ENCODE peak calls at places on chromosome 3, in eight cellular contexts. One of them, this sample, is unnamed.

GRCh38 chr3:8663177-8664061 is 18.8 kb upstream of the SSUH2 start:
- DNase-seq in IMR-90: peak
- DNase-seq in epithelial cell of esophagus: peak
- DNase-seq in HFF-Myc: peak
- DNase-seq in heart right ventricle: peak
- DNase-seq in AG10803: peak
- DNase-seq in adrenal gland: peak
- DNase-seq in cardiac fibroblast: peak
- DNase-seq in this sample: peak

GRCh38 chr3:73413619-73414018 is 211.1 kb downstream of the PDZRN3 start:
- DNase-seq in IMR-90: no peak
- DNase-seq in epithelial cell of esophagus: no peak
- DNase-seq in HFF-Myc: no peak
- DNase-seq in heart right ventricle: no peak
- DNase-seq in AG10803: no peak
- DNase-seq in adrenal gland: no peak
- DNase-seq in cardiac fibroblast: no peak
- DNase-seq in this sample: no peak

GRCh38 chr3:65811050-65811766 is 227.5 kb downstream of the MAGI1 start:
- DNase-seq in IMR-90: peak
- DNase-seq in epithelial cell of esophagus: peak
- DNase-seq in HFF-Myc: no peak
- DNase-seq in heart right ventricle: peak
- DNase-seq in AG10803: no peak
- DNase-seq in adrenal gland: no peak
- DNase-seq in cardiac fibroblast: peak
- DNase-seq in this sample: no peak

GRCh38 chr3:146271180-146271579 is 20.3 kb upstream of the PLSCR4 start:
- DNase-seq in IMR-90: no peak
- DNase-seq in epithelial cell of esophagus: no peak
- DNase-seq in HFF-Myc: no peak
- DNase-seq in heart right ventricle: no peak
- DNase-seq in AG10803: no peak
- DNase-seq in adrenal gland: no peak
- DNase-seq in cardiac fibroblast: no peak
- DNase-seq in this sample: no peak

GRCh38 chr3:159787191-159787590 is 201.4 kb upstream of the IL12A start:
- DNase-seq in IMR-90: peak
- DNase-seq in epithelial cell of esophagus: peak
- DNase-seq in HFF-Myc: peak
- DNase-seq in heart right ventricle: no peak
- DNase-seq in AG10803: peak
- DNase-seq in adrenal gland: no peak
- DNase-seq in cardiac fibroblast: peak
- DNase-seq in this sample: peak

GRCh38 chr3:15325228-15325627 is 7.2 kb downstream of the SH3BP5 start:
- DNase-seq in IMR-90: peak
- DNase-seq in epithelial cell of esophagus: peak
- DNase-seq in HFF-Myc: no peak
- DNase-seq in heart right ventricle: no peak
- DNase-seq in AG10803: peak
- DNase-seq in adrenal gland: peak
- DNase-seq in cardiac fibroblast: peak
- DNase-seq in this sample: peak

GRCh38 chr3:125141596-125142417 is 70.7 kb downstream of the SLC12A8 start:
- DNase-seq in IMR-90: no peak
- DNase-seq in epithelial cell of esophagus: peak
- DNase-seq in HFF-Myc: no peak
- DNase-seq in heart right ventricle: peak
- DNase-seq in AG10803: peak
- DNase-seq in adrenal gland: peak
- DNase-seq in cardiac fibroblast: peak
- DNase-seq in this sample: peak

GRCh38 chr3:14485981-14486380 is 54.2 kb downstream of the GRIP2 start:
- DNase-seq in IMR-90: no peak
- DNase-seq in epithelial cell of esophagus: no peak
- DNase-seq in HFF-Myc: no peak
- DNase-seq in heart right ventricle: no peak
- DNase-seq in AG10803: no peak
- DNase-seq in adrenal gland: no peak
- DNase-seq in cardiac fibroblast: no peak
- DNase-seq in this sample: no peak

GRCh38 chr3:126959921-126960603 is 22.9 kb upstream of the PLXNA1 start:
- DNase-seq in IMR-90: peak
- DNase-seq in epithelial cell of esophagus: peak
- DNase-seq in HFF-Myc: no peak
- DNase-seq in heart right ventricle: no peak
- DNase-seq in AG10803: peak
- DNase-seq in adrenal gland: no peak
- DNase-seq in cardiac fibroblast: peak
- DNase-seq in this sample: peak

GRCh38 chr3:112931737-112932521 is 43.0 kb downstream of the CD200R1 start:
- DNase-seq in IMR-90: no peak
- DNase-seq in epithelial cell of esophagus: no peak
- DNase-seq in HFF-Myc: no peak
- DNase-seq in heart right ventricle: no peak
- DNase-seq in AG10803: no peak
- DNase-seq in adrenal gland: peak
- DNase-seq in cardiac fibroblast: no peak
- DNase-seq in this sample: no peak

GRCh38 chr3:4693620-4694019 is 200.5 kb downstream of the ITPR1 start:
- DNase-seq in IMR-90: no peak
- DNase-seq in epithelial cell of esophagus: no peak
- DNase-seq in HFF-Myc: no peak
- DNase-seq in heart right ventricle: no peak
- DNase-seq in AG10803: no peak
- DNase-seq in adrenal gland: no peak
- DNase-seq in cardiac fibroblast: no peak
- DNase-seq in this sample: no peak

GRCh38 chr3:157160652-157161480 is 919 bp upstream of the CCNL1 start:
- DNase-seq in IMR-90: peak
- DNase-seq in epithelial cell of esophagus: peak
- DNase-seq in HFF-Myc: peak
- DNase-seq in heart right ventricle: peak
- DNase-seq in AG10803: peak
- DNase-seq in adrenal gland: peak
- DNase-seq in cardiac fibroblast: peak
- DNase-seq in this sample: peak

GRCh38 chr3:186255703-186256331 is 106.2 kb downstream of the DGKG start:
- DNase-seq in IMR-90: no peak
- DNase-seq in epithelial cell of esophagus: peak
- DNase-seq in HFF-Myc: no peak
- DNase-seq in heart right ventricle: no peak
- DNase-seq in AG10803: no peak
- DNase-seq in adrenal gland: peak
- DNase-seq in cardiac fibroblast: no peak
- DNase-seq in this sample: no peak

GRCh38 chr3:56836276-56837163 is 34.8 kb upstream of the ARHGEF3 start:
- DNase-seq in IMR-90: no peak
- DNase-seq in epithelial cell of esophagus: peak
- DNase-seq in HFF-Myc: no peak
- DNase-seq in heart right ventricle: no peak
- DNase-seq in AG10803: no peak
- DNase-seq in adrenal gland: no peak
- DNase-seq in cardiac fibroblast: peak
- DNase-seq in this sample: no peak

DNA sequence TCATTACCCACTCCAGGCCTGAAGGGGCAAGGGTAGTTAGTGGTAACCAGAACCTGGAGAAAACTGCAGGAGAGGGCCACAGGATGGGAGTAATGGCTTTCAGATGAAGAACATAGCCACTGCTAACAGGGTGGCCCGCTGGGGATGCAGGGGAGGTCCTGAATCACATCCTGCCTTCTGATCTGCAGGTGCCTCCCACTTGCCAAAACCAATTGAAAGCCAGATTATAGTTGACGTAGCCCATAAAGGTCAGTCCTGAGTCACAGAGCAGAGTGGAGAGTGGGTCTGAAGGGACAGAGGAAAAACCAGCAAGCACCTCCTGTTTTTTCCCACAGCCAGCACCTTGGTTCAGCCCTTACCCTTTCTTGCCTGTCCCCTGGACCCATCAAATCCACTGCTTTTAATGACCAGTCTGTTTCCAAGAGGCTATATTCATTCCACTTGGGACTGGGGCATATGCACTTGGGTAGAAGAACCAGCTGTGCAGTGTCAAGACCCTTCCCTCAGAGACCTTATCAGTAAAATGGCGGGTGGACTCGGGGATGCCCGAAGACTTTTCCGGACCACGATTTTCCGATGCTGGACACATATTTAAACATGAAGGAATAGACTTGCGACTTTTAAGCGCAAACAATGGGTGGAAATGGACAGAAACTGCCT is 605 bp upstream of the SLC35G2 start:
- DNase-seq in IMR-90: peak
- DNase-seq in epithelial cell of esophagus: peak
- DNase-seq in HFF-Myc: peak
- DNase-seq in heart right ventricle: peak
- DNase-seq in AG10803: peak
- DNase-seq in adrenal gland: peak
- DNase-seq in cardiac fibroblast: peak
- DNase-seq in this sample: peak
- TF ChIP-seq CTCF in IMR-90: peak
- TF ChIP-seq CTCF in epithelial cell of esophagus: no peak
- TF ChIP-seq CTCF in HFF-Myc: peak
- TF ChIP-seq CTCF in heart right ventricle: peak
- TF ChIP-seq CTCF in AG10803: no peak
- TF ChIP-seq CTCF in adrenal gland: no peak
- TF ChIP-seq CTCF in cardiac fibroblast: peak
- TF ChIP-seq CTCF in this sample: no peak

GRCh38 chr3:86990171-86990733 is 697 bp downstream of the VGLL3 start:
- DNase-seq in IMR-90: peak
- DNase-seq in epithelial cell of esophagus: peak
- DNase-seq in HFF-Myc: no peak
- DNase-seq in heart right ventricle: no peak
- DNase-seq in AG10803: no peak
- DNase-seq in adrenal gland: no peak
- DNase-seq in cardiac fibroblast: no peak
- DNase-seq in this sample: no peak

GRCh38 chr3:86990734-86991481 is at the start of gene VGLL3:
- DNase-seq in IMR-90: peak
- DNase-seq in epithelial cell of esophagus: peak
- DNase-seq in HFF-Myc: peak
- DNase-seq in heart right ventricle: peak
- DNase-seq in AG10803: peak
- DNase-seq in adrenal gland: peak
- DNase-seq in cardiac fibroblast: peak
- DNase-seq in this sample: peak

GRCh38 chr3:86988986-86989385 is 2.0 kb downstream of the VGLL3 start:
- DNase-seq in IMR-90: no peak
- DNase-seq in epithelial cell of esophagus: no peak
- DNase-seq in HFF-Myc: no peak
- DNase-seq in heart right ventricle: no peak
- DNase-seq in AG10803: no peak
- DNase-seq in adrenal gland: no peak
- DNase-seq in cardiac fibroblast: no peak
- DNase-seq in this sample: no peak

GRCh38 chr3:86988235-86988634 is 2.7 kb downstream of the VGLL3 start:
- DNase-seq in IMR-90: peak
- DNase-seq in epithelial cell of esophagus: peak
- DNase-seq in HFF-Myc: no peak
- DNase-seq in heart right ventricle: no peak
- DNase-seq in AG10803: peak
- DNase-seq in adrenal gland: no peak
- DNase-seq in cardiac fibroblast: peak
- DNase-seq in this sample: peak

DNA sequence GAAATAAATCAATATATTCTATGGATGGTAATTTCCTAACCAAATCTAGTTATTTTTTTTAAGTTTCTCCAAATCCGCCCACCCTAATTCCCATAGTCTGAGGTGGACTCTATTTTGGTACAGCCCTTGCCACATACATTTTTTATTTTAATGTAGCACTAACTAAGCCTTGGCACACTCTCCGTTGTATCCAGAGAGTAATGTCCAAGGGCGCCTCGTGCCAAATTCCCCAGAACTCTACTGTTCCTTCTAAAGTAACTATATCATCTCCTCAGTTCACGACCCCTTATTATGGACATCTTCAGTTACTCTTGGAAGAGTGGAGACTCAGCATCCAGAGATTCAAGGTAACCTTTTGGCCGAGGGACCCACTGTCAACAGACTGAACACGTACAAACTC is 1.3 kb downstream of the VGLL3 start:
- DNase-seq in IMR-90: peak
- DNase-seq in epithelial cell of esophagus: no peak
- DNase-seq in HFF-Myc: no peak
- DNase-seq in heart right ventricle: no peak
- DNase-seq in AG10803: no peak
- DNase-seq in adrenal gland: no peak
- DNase-seq in cardiac fibroblast: peak
- DNase-seq in this sample: no peak
- H3K4me3 ChIP-seq in IMR-90: peak
- H3K4me3 ChIP-seq in epithelial cell of esophagus: peak
- H3K4me3 ChIP-seq in HFF-Myc: peak
- H3K4me3 ChIP-seq in heart right ventricle: peak
- H3K4me3 ChIP-seq in AG10803: peak
- H3K4me3 ChIP-seq in adrenal gland: no peak
- H3K4me3 ChIP-seq in cardiac fibroblast: peak
- H3K4me3 ChIP-seq in this sample: peak

GRCh38 chr3:180420804-180421203 is 181.2 kb upstream of the TTC14 start:
- DNase-seq in IMR-90: peak
- DNase-seq in epithelial cell of esophagus: peak
- DNase-seq in HFF-Myc: no peak
- DNase-seq in heart right ventricle: no peak
- DNase-seq in AG10803: no peak
- DNase-seq in adrenal gland: no peak
- DNase-seq in cardiac fibroblast: no peak
- DNase-seq in this sample: no peak

GRCh38 chr3:180414157-180414556 is 187.8 kb upstream of the TTC14 start:
- DNase-seq in IMR-90: no peak
- DNase-seq in epithelial cell of esophagus: no peak
- DNase-seq in HFF-Myc: no peak
- DNase-seq in heart right ventricle: no peak
- DNase-seq in AG10803: no peak
- DNase-seq in adrenal gland: no peak
- DNase-seq in cardiac fibroblast: no peak
- DNase-seq in this sample: no peak

GRCh38 chr3:180416111-180416541 is 185.8 kb upstream of the TTC14 start:
- DNase-seq in IMR-90: peak
- DNase-seq in epithelial cell of esophagus: peak
- DNase-seq in HFF-Myc: no peak
- DNase-seq in heart right ventricle: no peak
- DNase-seq in AG10803: peak
- DNase-seq in adrenal gland: no peak
- DNase-seq in cardiac fibroblast: no peak
- DNase-seq in this sample: no peak

GRCh38 chr3:180420016-180420415 is 181.9 kb upstream of the TTC14 start:
- DNase-seq in IMR-90: peak
- DNase-seq in epithelial cell of esophagus: peak
- DNase-seq in HFF-Myc: no peak
- DNase-seq in heart right ventricle: no peak
- DNase-seq in AG10803: no peak
- DNase-seq in adrenal gland: no peak
- DNase-seq in cardiac fibroblast: no peak
- DNase-seq in this sample: no peak

GRCh38 chr3:180417241-180417640 is 184.7 kb upstream of the TTC14 start:
- DNase-seq in IMR-90: no peak
- DNase-seq in epithelial cell of esophagus: peak
- DNase-seq in HFF-Myc: no peak
- DNase-seq in heart right ventricle: no peak
- DNase-seq in AG10803: peak
- DNase-seq in adrenal gland: no peak
- DNase-seq in cardiac fibroblast: no peak
- DNase-seq in this sample: peak
- TF ChIP-seq CTCF in IMR-90: no peak
- TF ChIP-seq CTCF in epithelial cell of esophagus: no peak
- TF ChIP-seq CTCF in HFF-Myc: no peak
- TF ChIP-seq CTCF in heart right ventricle: no peak
- TF ChIP-seq CTCF in AG10803: no peak
- TF ChIP-seq CTCF in adrenal gland: no peak
- TF ChIP-seq CTCF in cardiac fibroblast: no peak
- TF ChIP-seq CTCF in this sample: no peak

GRCh38 chr3:10930641-10931040 is 61.9 kb upstream of the SLC6A1 start:
- DNase-seq in IMR-90: no peak
- DNase-seq in epithelial cell of esophagus: no peak
- DNase-seq in HFF-Myc: no peak
- DNase-seq in heart right ventricle: no peak
- DNase-seq in AG10803: no peak
- DNase-seq in adrenal gland: no peak
- DNase-seq in cardiac fibroblast: no peak
- DNase-seq in this sample: no peak
- H3K4me3 ChIP-seq in IMR-90: no peak
- H3K4me3 ChIP-seq in epithelial cell of esophagus: no peak
- H3K4me3 ChIP-seq in HFF-Myc: no peak
- H3K4me3 ChIP-seq in heart right ventricle: no peak
- H3K4me3 ChIP-seq in AG10803: no peak
- H3K4me3 ChIP-seq in adrenal gland: no peak
- H3K4me3 ChIP-seq in cardiac fibroblast: no peak
- H3K4me3 ChIP-seq in this sample: no peak

This sample was measured in fibroblast of villous mesenchyme.